ENCODE peak calls at places on chromosome 12, in nine cellular contexts. One of them, this sample, is unnamed.

GRCh38 chr12:64714551-64714968 is 44.6 kb downstream of the GNS start:
- DNase-seq in A549: no peak
- DNase-seq in BE2C: no peak
- DNase-seq in GM10248: peak; percentile 26
- DNase-seq in cardiac muscle cell: no peak
- DNase-seq in B cell: no peak
- DNase-seq in tibial nerve: no peak
- DNase-seq in NB4: peak; percentile 21
- DNase-seq in endodermal cell: no peak
- DNase-seq in this sample: no peak

GRCh38 chr12:87953257-87953860 is 75.8 kb downstream of the C12orf50 start:
- DNase-seq in A549: peak; percentile 28
- DNase-seq in BE2C: peak; percentile 58
- DNase-seq in GM10248: peak; percentile 20
- DNase-seq in cardiac muscle cell: peak; percentile 37
- DNase-seq in B cell: no peak
- DNase-seq in tibial nerve: peak; percentile 10
- DNase-seq in NB4: peak; percentile 62
- DNase-seq in endodermal cell: peak; percentile 64
- DNase-seq in this sample: peak; percentile 57

GRCh38 chr12:104769207-104769606 is 188.9 kb downstream of the SLC41A2 start:
- DNase-seq in A549: no peak
- DNase-seq in BE2C: no peak
- DNase-seq in GM10248: no peak
- DNase-seq in cardiac muscle cell: no peak
- DNase-seq in B cell: no peak
- DNase-seq in tibial nerve: no peak
- DNase-seq in NB4: no peak
- DNase-seq in endodermal cell: no peak
- DNase-seq in this sample: no peak

GRCh38 chr12:1993871-1994371 is 10.3 kb downstream of the DCP1B start:
- DNase-seq in A549: no peak
- DNase-seq in BE2C: no peak
- DNase-seq in GM10248: no peak
- DNase-seq in cardiac muscle cell: no peak
- DNase-seq in B cell: no peak
- DNase-seq in tibial nerve: no peak
- DNase-seq in NB4: peak; percentile 56
- DNase-seq in endodermal cell: no peak
- DNase-seq in this sample: no peak

GRCh38 chr12:92859650-92860386 is 69.3 kb downstream of the EEA1 start:
- DNase-seq in A549: no peak
- DNase-seq in BE2C: no peak
- DNase-seq in GM10248: no peak
- DNase-seq in cardiac muscle cell: no peak
- DNase-seq in B cell: no peak
- DNase-seq in tibial nerve: no peak
- DNase-seq in NB4: no peak
- DNase-seq in endodermal cell: no peak
- DNase-seq in this sample: no peak

GRCh38 chr12:91388573-91388972 is 206.0 kb upstream of the DCN start:
- DNase-seq in A549: no peak
- DNase-seq in BE2C: no peak
- DNase-seq in GM10248: no peak
- DNase-seq in cardiac muscle cell: no peak
- DNase-seq in B cell: no peak
- DNase-seq in tibial nerve: no peak
- DNase-seq in NB4: no peak
- DNase-seq in endodermal cell: no peak
- DNase-seq in this sample: no peak

GRCh38 chr12:2408262-2408661 is 355.5 kb downstream of the CACNA1C start:
- DNase-seq in A549: no peak
- DNase-seq in BE2C: no peak
- DNase-seq in GM10248: no peak
- DNase-seq in cardiac muscle cell: no peak
- DNase-seq in B cell: no peak
- DNase-seq in tibial nerve: no peak
- DNase-seq in NB4: no peak
- DNase-seq in endodermal cell: no peak
- DNase-seq in this sample: no peak

GRCh38 chr12:3236345-3237153 is 159.4 kb downstream of the TSPAN9 start:
- DNase-seq in A549: peak; percentile 40
- DNase-seq in BE2C: peak; percentile 75
- DNase-seq in GM10248: no peak
- DNase-seq in cardiac muscle cell: peak; percentile 66
- DNase-seq in B cell: no peak
- DNase-seq in tibial nerve: no peak
- DNase-seq in NB4: peak; percentile 62
- DNase-seq in endodermal cell: peak; percentile 94
- DNase-seq in this sample: peak; percentile 51

GRCh38 chr12:4849024-4849594 is 60.6 kb upstream of the KCNA1 start:
- DNase-seq in A549: peak; percentile 39
- DNase-seq in BE2C: no peak
- DNase-seq in GM10248: peak; percentile 54
- DNase-seq in cardiac muscle cell: peak; percentile 49
- DNase-seq in B cell: peak; percentile 52
- DNase-seq in tibial nerve: no peak
- DNase-seq in NB4: peak; percentile 58
- DNase-seq in endodermal cell: peak; percentile 54
- DNase-seq in this sample: peak; percentile 54

GRCh38 chr12:52522346-52523011 is 2.3 kb upstream of the KRT5 start:
- DNase-seq in A549: no peak
- DNase-seq in BE2C: no peak
- DNase-seq in GM10248: no peak
- DNase-seq in cardiac muscle cell: no peak
- DNase-seq in B cell: no peak
- DNase-seq in tibial nerve: no peak
- DNase-seq in NB4: no peak
- DNase-seq in endodermal cell: peak; percentile 54
- DNase-seq in this sample: no peak

GRCh38 chr12:5379737-5380496 is 52.0 kb upstream of the NTF3 start:
- DNase-seq in A549: no peak
- DNase-seq in BE2C: no peak
- DNase-seq in GM10248: no peak
- DNase-seq in cardiac muscle cell: peak; percentile 4
- DNase-seq in B cell: no peak
- DNase-seq in tibial nerve: no peak
- DNase-seq in NB4: no peak
- DNase-seq in endodermal cell: peak; percentile 38
- DNase-seq in this sample: no peak

GRCh38 chr12:79367016-79367575 is 323.7 kb downstream of the PAWR start:
- DNase-seq in A549: no peak
- DNase-seq in BE2C: no peak
- DNase-seq in GM10248: no peak
- DNase-seq in cardiac muscle cell: no peak
- DNase-seq in B cell: no peak
- DNase-seq in tibial nerve: no peak
- DNase-seq in NB4: no peak
- DNase-seq in endodermal cell: no peak
- DNase-seq in this sample: no peak

GRCh38 chr12:14952295-14952995 is 9.0 kb downstream of the ARHGDIB start:
- DNase-seq in A549: peak; percentile 42
- DNase-seq in BE2C: no peak
- DNase-seq in GM10248: peak; percentile 28
- DNase-seq in cardiac muscle cell: no peak
- DNase-seq in B cell: peak; percentile 67
- DNase-seq in tibial nerve: no peak
- DNase-seq in NB4: peak; percentile 69
- DNase-seq in endodermal cell: no peak
- DNase-seq in this sample: no peak

GRCh38 chr12:84186433-84186832 is 726.2 kb downstream of the SLC6A15 start:
- DNase-seq in A549: no peak
- DNase-seq in BE2C: no peak
- DNase-seq in GM10248: no peak
- DNase-seq in cardiac muscle cell: no peak
- DNase-seq in B cell: no peak
- DNase-seq in tibial nerve: no peak
- DNase-seq in NB4: no peak
- DNase-seq in endodermal cell: no peak
- DNase-seq in this sample: peak; percentile 11

DNA sequence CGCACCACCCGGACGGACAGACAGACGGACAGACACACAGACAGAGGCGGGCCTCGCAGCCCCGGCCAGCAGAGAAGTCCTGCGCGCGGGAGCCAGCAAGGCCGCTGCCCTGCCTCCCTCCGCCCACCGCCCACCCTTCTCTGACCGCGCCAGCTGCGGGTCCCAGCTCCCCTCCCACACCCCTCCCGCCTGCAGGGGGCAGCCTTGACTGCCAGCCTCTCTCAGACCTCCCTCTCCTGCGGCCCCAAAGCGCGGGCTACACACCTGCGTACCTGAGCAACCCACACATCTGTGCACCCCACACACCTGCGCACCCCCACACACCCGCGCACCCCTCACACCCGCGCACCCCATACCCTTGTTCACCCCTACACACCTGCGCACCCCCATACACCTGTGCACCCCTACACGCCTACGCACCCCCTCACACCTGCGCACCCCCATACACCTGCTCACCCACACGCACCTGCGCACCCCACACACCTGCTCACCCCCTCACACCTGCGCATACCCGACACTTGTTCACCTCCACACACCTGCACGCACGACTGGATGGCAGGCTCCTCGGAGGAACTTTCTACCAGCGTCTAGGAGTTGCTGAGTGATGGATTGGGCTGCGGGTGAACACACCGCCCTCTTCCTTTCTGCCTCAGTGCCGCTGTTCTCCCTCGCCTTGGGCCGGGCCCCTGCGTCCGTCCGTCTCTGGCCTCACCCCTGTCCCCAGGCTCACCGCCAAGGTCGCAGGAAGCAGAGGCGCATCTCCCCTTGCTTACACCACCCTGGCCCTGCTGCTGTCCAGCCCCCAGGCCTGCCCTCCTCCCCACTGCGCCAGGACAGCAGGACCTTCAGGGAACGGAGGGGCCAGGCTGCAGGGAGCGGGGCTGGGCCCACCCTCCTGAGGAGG is 20.8 kb upstream of the TMEM106C start:
- DNase-seq in A549: no peak
- DNase-seq in BE2C: peak; percentile 66
- DNase-seq in GM10248: peak; percentile 53
- DNase-seq in cardiac muscle cell: no peak
- DNase-seq in B cell: peak; percentile 68
- DNase-seq in tibial nerve: no peak
- DNase-seq in NB4: peak; percentile 43
- DNase-seq in endodermal cell: peak; percentile 92
- DNase-seq in this sample: peak; percentile 86
- TF ChIP-seq CTCF in A549: peak; percentile 21
- TF ChIP-seq CTCF in BE2C: peak; percentile 45
- TF ChIP-seq CTCF in GM10248: peak; percentile 16
- TF ChIP-seq CTCF in cardiac muscle cell: peak; percentile 28
- TF ChIP-seq CTCF in B cell: peak; percentile 40
- TF ChIP-seq CTCF in tibial nerve: no peak
- TF ChIP-seq CTCF in NB4: peak; percentile 37
- TF ChIP-seq CTCF in endodermal cell: peak; percentile 56
- TF ChIP-seq CTCF in this sample: peak; percentile 26

GRCh38 chr12:55385911-55386310 is 14.4 kb upstream of the OR6C65 start:
- DNase-seq in A549: no peak
- DNase-seq in BE2C: no peak
- DNase-seq in GM10248: no peak
- DNase-seq in cardiac muscle cell: no peak
- DNase-seq in B cell: no peak
- DNase-seq in tibial nerve: no peak
- DNase-seq in NB4: no peak
- DNase-seq in endodermal cell: peak; percentile 55
- DNase-seq in this sample: no peak
- TF ChIP-seq CTCF in A549: no peak
- TF ChIP-seq CTCF in BE2C: no peak
- TF ChIP-seq CTCF in GM10248: no peak
- TF ChIP-seq CTCF in cardiac muscle cell: no peak
- TF ChIP-seq CTCF in B cell: no peak
- TF ChIP-seq CTCF in tibial nerve: no peak
- TF ChIP-seq CTCF in NB4: no peak
- TF ChIP-seq CTCF in endodermal cell: peak; percentile 31
- TF ChIP-seq CTCF in this sample: no peak

DNA sequence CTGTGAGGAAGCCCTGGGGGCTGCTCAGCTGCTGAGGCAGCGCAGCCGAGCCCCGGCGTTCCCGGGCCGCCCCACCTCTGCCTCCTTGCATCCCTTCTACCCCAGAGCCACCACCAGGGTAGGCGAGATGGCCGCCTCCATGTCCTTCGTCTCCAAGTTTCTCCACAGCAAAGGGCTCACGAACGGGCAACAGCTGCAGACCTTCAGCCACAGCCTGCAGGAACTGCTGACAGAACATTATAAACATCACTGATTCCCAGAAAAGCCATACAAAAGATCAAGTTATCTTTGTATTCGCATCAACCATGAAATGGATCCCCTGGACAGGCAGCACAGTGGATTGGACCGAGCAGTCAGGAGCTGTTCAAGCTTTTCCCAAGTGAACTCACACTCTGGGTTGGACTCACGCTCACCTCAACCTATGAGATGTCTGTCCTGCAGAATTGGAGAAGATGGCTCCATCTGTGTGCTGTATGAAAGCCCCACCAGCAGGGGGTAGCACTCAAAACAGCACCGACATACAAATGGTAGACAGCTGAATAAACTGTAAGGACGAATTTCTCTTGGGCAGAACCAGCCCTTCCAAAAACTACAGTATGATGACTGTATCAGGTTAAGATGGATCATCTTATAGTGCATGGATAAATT is 19.4 kb upstream of the A2M start:
- DNase-seq in A549: peak; percentile 4
- DNase-seq in BE2C: peak; percentile 11
- DNase-seq in GM10248: no peak
- DNase-seq in cardiac muscle cell: no peak
- DNase-seq in B cell: no peak
- DNase-seq in tibial nerve: no peak
- DNase-seq in NB4: peak; percentile 24
- DNase-seq in endodermal cell: peak; percentile 69
- DNase-seq in this sample: no peak
- TF ChIP-seq CTCF in A549: peak; percentile 25
- TF ChIP-seq CTCF in BE2C: peak; percentile 56
- TF ChIP-seq CTCF in GM10248: peak; percentile 42
- TF ChIP-seq CTCF in cardiac muscle cell: no peak
- TF ChIP-seq CTCF in B cell: no peak
- TF ChIP-seq CTCF in tibial nerve: no peak
- TF ChIP-seq CTCF in NB4: peak; percentile 41
- TF ChIP-seq CTCF in endodermal cell: peak; percentile 77
- TF ChIP-seq CTCF in this sample: no peak

DNA sequence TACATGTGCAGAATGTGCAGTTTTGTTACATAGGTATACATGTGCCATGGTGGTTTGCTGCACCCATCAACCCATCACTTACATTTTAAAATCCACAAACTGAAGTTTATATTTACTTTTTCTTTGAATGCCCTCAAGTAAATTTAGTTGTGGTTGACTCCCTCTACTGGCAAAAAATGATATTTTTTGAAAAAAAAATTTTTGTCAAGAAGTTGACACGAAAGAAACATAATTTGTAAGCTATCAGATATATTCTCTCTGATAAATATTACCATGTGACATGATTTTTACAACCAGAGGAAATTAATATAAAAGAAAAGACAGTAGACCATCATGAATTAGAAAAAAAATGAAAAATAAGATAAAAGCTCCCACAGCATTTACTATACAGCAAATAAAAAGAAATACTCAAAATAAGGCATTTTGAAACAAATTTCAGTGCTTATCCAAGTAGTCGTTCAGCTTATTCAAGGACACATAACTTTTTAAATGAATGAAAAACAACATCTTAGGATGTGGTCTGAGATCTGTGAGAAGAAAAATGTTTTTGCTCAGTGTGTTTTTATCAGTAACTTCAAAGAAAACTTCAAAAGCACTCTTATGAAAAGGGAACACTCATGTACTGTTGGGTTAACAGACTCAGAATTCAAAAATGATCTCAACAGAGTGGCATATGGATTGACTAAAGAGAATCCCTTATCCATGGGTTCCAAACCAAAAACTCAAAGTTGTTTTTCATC is 30.0 kb upstream of the GRIP1 start:
- DNase-seq in A549: no peak
- DNase-seq in BE2C: no peak
- DNase-seq in GM10248: no peak
- DNase-seq in cardiac muscle cell: no peak
- DNase-seq in B cell: peak; percentile 24
- DNase-seq in tibial nerve: no peak
- DNase-seq in NB4: peak; percentile 35
- DNase-seq in endodermal cell: no peak
- DNase-seq in this sample: no peak
- TF ChIP-seq CTCF in A549: peak; percentile 42
- TF ChIP-seq CTCF in BE2C: peak; percentile 29
- TF ChIP-seq CTCF in GM10248: peak; percentile 32
- TF ChIP-seq CTCF in cardiac muscle cell: peak; percentile 42
- TF ChIP-seq CTCF in B cell: peak; percentile 82
- TF ChIP-seq CTCF in tibial nerve: no peak
- TF ChIP-seq CTCF in NB4: peak; percentile 6
- TF ChIP-seq CTCF in endodermal cell: peak; percentile 75
- TF ChIP-seq CTCF in this sample: peak; percentile 68